ENCODE peak calls at places on chromosome 19, in five cellular contexts. One of them, this sample, is unnamed.

GRCh38 chr19:55486971-55487883 is 1.0 kb upstream of the SSC5D start:
- DNase-seq in fibroblast of lung: peak
- DNase-seq in WTC11: no peak
- DNase-seq in upper lobe of right lung: no peak
- DNase-seq in tibial nerve: peak
- DNase-seq in this sample: no peak

GRCh38 chr19:34995551-34995950 is 4.6 kb upstream of the GRAMD1A start:
- DNase-seq in fibroblast of lung: no peak
- DNase-seq in WTC11: no peak
- DNase-seq in upper lobe of right lung: no peak
- DNase-seq in tibial nerve: no peak
- DNase-seq in this sample: peak

GRCh38 chr19:10920781-10921180 is 7.7 kb downstream of the YIPF2 start:
- DNase-seq in fibroblast of lung: no peak
- DNase-seq in WTC11: no peak
- DNase-seq in upper lobe of right lung: no peak
- DNase-seq in tibial nerve: no peak
- DNase-seq in this sample: no peak

GRCh38 chr19:7605490-7606222 is 10.0 kb downstream of the CAMSAP3 start:
- DNase-seq in fibroblast of lung: no peak
- DNase-seq in WTC11: peak
- DNase-seq in upper lobe of right lung: no peak
- DNase-seq in tibial nerve: no peak
- DNase-seq in this sample: peak

GRCh38 chr19:30666301-30666803 is 294.2 kb downstream of the ZNF536 start:
- DNase-seq in fibroblast of lung: peak
- DNase-seq in WTC11: peak
- DNase-seq in upper lobe of right lung: no peak
- DNase-seq in tibial nerve: no peak
- DNase-seq in this sample: peak

GRCh38 chr19:40714519-40715299 is 2.0 kb downstream of the COQ8B start:
- DNase-seq in fibroblast of lung: peak
- DNase-seq in WTC11: peak
- DNase-seq in upper lobe of right lung: peak
- DNase-seq in tibial nerve: peak
- DNase-seq in this sample: peak

GRCh38 chr19:405138-405965 is 3.6 kb downstream of the C2CD4C start:
- DNase-seq in fibroblast of lung: no peak
- DNase-seq in WTC11: no peak
- DNase-seq in upper lobe of right lung: peak
- DNase-seq in tibial nerve: no peak
- DNase-seq in this sample: no peak

GRCh38 chr19:11420429-11420893 is 1.3 kb upstream of the RGL3 start:
- DNase-seq in fibroblast of lung: peak
- DNase-seq in WTC11: peak
- DNase-seq in upper lobe of right lung: no peak
- DNase-seq in tibial nerve: no peak
- DNase-seq in this sample: peak

GRCh38 chr19:30479231-30479630 is 107.0 kb downstream of the ZNF536 start:
- DNase-seq in fibroblast of lung: peak
- DNase-seq in WTC11: no peak
- DNase-seq in upper lobe of right lung: no peak
- DNase-seq in tibial nerve: no peak
- DNase-seq in this sample: no peak

GRCh38 chr19:11538232-11539036 is at the start of gene CNN1:
- DNase-seq in fibroblast of lung: peak
- DNase-seq in WTC11: peak
- DNase-seq in upper lobe of right lung: no peak
- DNase-seq in tibial nerve: no peak
- DNase-seq in this sample: no peak

GRCh38 chr19:44113784-44114390 is 688 bp downstream of the ZNF225 start:
- DNase-seq in fibroblast of lung: no peak
- DNase-seq in WTC11: no peak
- DNase-seq in upper lobe of right lung: no peak
- DNase-seq in tibial nerve: no peak
- DNase-seq in this sample: peak

GRCh38 chr19:6580313-6580712 is 10.6 kb downstream of the CD70 start:
- DNase-seq in fibroblast of lung: peak
- DNase-seq in WTC11: no peak
- DNase-seq in upper lobe of right lung: no peak
- DNase-seq in tibial nerve: no peak
- DNase-seq in this sample: peak

GRCh38 chr19:29422686-29423085 is 103.1 kb upstream of the VSTM2B start:
- DNase-seq in fibroblast of lung: no peak
- DNase-seq in WTC11: no peak
- DNase-seq in upper lobe of right lung: no peak
- DNase-seq in tibial nerve: no peak
- DNase-seq in this sample: no peak

GRCh38 chr19:7408251-7408650 is 59.5 kb downstream of the ARHGEF18 start:
- DNase-seq in fibroblast of lung: no peak
- DNase-seq in WTC11: no peak
- DNase-seq in upper lobe of right lung: no peak
- DNase-seq in tibial nerve: no peak
- DNase-seq in this sample: no peak

GRCh38 chr19:56838930-56839664 is 1.4 kb downstream of the PEG3 start:
- DNase-seq in fibroblast of lung: peak
- DNase-seq in WTC11: no peak
- DNase-seq in upper lobe of right lung: peak
- DNase-seq in tibial nerve: peak
- DNase-seq in this sample: no peak

GRCh38 chr19:48303866-48304265 is 21.5 kb upstream of the EMP3 start:
- DNase-seq in fibroblast of lung: no peak
- DNase-seq in WTC11: no peak
- DNase-seq in upper lobe of right lung: no peak
- DNase-seq in tibial nerve: no peak
- DNase-seq in this sample: no peak

GRCh38 chr19:48310227-48310626 is 15.1 kb upstream of the EMP3 start:
- DNase-seq in fibroblast of lung: peak
- DNase-seq in WTC11: no peak
- DNase-seq in upper lobe of right lung: no peak
- DNase-seq in tibial nerve: no peak
- DNase-seq in this sample: no peak

GRCh38 chr19:48303367-48303766 is 22.0 kb upstream of the EMP3 start:
- DNase-seq in fibroblast of lung: no peak
- DNase-seq in WTC11: no peak
- DNase-seq in upper lobe of right lung: no peak
- DNase-seq in tibial nerve: no peak
- DNase-seq in this sample: no peak

GRCh38 chr19:48311384-48311783 is 14.0 kb upstream of the EMP3 start:
- DNase-seq in fibroblast of lung: no peak
- DNase-seq in WTC11: no peak
- DNase-seq in upper lobe of right lung: no peak
- DNase-seq in tibial nerve: no peak
- DNase-seq in this sample: no peak

DNA sequence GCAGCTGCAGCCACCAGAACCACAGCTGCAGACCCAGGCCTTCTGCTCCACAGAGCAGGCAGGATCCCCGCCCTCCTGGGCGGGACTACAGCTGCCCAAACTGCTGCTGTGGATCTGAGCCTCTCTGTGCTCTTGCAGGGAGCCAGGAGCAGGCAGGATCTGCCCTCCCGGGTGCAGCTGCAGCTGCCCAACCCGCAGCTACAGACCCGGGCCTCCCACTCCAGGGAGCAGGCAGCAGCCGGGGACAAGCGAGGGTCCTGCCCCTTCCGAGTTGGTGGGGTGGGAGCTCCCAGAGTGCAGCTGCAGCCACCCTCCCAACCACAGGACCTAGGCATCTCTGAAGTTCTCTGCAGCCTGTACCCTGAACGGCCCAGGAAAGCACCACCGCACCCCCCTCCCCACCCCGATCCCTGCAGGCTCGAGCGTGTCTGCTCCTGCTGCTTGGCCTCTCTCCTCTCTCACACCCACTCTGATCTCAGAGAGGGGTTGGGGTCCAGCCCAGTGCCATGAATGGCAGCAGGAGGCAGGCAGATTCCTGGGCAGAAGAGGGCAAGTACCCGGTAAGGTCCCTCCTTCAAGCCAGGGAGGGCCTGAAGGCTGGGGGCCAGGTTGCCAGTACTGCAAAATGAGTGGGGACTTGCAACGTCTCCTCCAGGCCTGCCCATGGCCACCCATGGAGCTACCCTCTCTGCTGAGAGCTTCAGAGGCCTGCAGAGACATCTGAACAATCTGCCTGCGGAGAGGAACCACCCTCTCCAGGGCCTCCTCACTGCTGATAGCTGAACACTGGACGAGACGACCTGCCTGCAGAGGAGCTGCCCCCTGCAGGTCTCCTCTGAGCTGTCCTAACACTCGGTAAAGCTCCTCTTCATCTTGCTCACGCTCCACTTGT is 16.4 kb upstream of the EMP3 start:
- DNase-seq in fibroblast of lung: no peak
- DNase-seq in WTC11: peak
- DNase-seq in upper lobe of right lung: no peak
- DNase-seq in tibial nerve: no peak
- DNase-seq in this sample: no peak
- TF ChIP-seq CTCF in fibroblast of lung: no peak
- TF ChIP-seq CTCF in WTC11: no peak
- TF ChIP-seq CTCF in upper lobe of right lung: no peak
- TF ChIP-seq CTCF in tibial nerve: no peak
- TF ChIP-seq CTCF in this sample: peak

GRCh38 chr19:16381756-16382401 is 57.3 kb downstream of the KLF2 start:
- DNase-seq in fibroblast of lung: peak
- DNase-seq in WTC11: no peak
- DNase-seq in upper lobe of right lung: peak
- DNase-seq in tibial nerve: peak
- DNase-seq in this sample: no peak
- TF ChIP-seq CTCF in fibroblast of lung: no peak
- TF ChIP-seq CTCF in WTC11: no peak
- TF ChIP-seq CTCF in upper lobe of right lung: no peak
- TF ChIP-seq CTCF in tibial nerve: peak
- TF ChIP-seq CTCF in this sample: no peak

GRCh38 chr19:15251749-15252397 is 19.6 kb upstream of the EPHX3 start:
- DNase-seq in fibroblast of lung: peak
- DNase-seq in WTC11: peak
- DNase-seq in upper lobe of right lung: no peak
- DNase-seq in tibial nerve: peak
- DNase-seq in this sample: peak
- TF ChIP-seq CTCF in fibroblast of lung: peak
- TF ChIP-seq CTCF in WTC11: no peak
- TF ChIP-seq CTCF in upper lobe of right lung: peak
- TF ChIP-seq CTCF in tibial nerve: peak
- TF ChIP-seq CTCF in this sample: no peak

DNA sequence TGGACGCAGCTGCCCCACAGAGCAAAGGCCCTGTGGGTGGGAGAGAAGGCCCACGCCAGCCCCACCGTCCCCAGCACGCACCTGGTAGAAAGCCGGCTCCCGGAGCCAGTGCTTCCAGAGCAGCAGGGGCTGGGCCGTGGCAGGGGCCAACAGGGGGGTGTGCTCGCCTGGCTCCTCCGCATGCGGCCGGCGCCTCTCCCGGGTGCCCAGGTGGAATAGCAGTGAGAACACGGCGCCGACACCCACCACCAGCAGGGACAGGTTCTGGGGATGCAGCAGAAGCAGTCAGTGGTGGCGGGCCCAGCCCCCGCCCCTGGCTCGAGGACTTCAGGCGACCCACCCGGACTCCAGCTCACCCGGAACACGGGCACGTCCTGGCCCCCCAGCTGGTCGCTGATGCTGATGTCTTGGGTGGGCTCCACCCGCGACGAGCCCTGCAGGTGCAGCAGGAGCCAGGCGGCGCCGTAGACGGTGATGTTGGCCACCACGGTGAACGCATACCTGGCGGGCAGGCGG is 8.9 kb downstream of the TEKTIP1 start:
- DNase-seq in fibroblast of lung: no peak
- DNase-seq in WTC11: no peak
- DNase-seq in upper lobe of right lung: no peak
- DNase-seq in tibial nerve: no peak
- DNase-seq in this sample: no peak
- TF ChIP-seq CTCF in fibroblast of lung: no peak
- TF ChIP-seq CTCF in WTC11: no peak
- TF ChIP-seq CTCF in upper lobe of right lung: no peak
- TF ChIP-seq CTCF in tibial nerve: no peak
- TF ChIP-seq CTCF in this sample: no peak

GRCh38 chr19:2602391-2603181 is 99.9 kb downstream of the GNG7 start:
- DNase-seq in fibroblast of lung: peak
- DNase-seq in WTC11: peak
- DNase-seq in upper lobe of right lung: peak
- DNase-seq in tibial nerve: peak
- DNase-seq in this sample: peak
- TF ChIP-seq CTCF in fibroblast of lung: no peak
- TF ChIP-seq CTCF in WTC11: no peak
- TF ChIP-seq CTCF in upper lobe of right lung: no peak
- TF ChIP-seq CTCF in tibial nerve: no peak
- TF ChIP-seq CTCF in this sample: no peak

DNA sequence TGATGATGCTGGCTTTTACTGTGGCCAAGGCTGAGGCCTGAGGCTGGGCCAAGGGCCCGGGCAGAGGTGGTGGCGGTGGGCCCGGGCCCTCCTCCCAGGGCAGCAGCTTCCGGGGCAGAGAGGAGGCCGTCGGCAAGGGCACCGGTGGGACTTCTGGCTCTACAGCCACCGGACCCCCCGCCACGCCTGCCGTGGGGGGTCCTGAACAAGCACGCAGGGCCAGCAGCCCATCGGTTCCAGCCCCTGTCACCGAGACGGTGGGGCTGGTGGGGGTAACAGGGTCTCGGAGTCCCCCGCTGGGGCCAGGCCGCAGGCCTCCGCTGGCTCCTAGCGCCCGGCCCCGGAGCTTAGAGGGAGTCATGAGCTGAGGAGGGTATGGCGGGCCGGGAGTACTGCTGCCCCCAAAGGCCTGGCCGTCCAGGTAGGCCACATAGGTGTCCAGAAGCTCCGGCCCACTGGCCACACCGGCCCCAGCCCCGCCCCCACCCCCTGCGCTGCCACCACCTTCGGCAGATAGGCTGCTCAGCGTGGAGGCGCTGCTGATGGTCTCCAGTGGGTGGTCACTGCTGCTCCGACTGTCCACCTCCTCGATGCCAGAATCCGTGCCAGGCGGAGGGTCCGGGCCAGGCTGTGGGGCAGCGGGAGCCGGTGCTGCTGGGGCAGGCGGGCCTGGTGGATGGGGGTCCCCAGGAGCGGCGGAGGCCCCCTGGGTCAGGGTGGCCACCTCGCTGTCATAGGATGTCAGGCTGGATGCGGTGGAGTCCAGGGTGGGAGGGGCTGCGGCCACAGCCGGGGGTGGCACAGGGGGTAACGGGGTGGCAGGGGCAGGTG is 17.3 kb downstream of the C19orf81 start:
- DNase-seq in fibroblast of lung: no peak
- DNase-seq in WTC11: no peak
- DNase-seq in upper lobe of right lung: no peak
- DNase-seq in tibial nerve: no peak
- DNase-seq in this sample: no peak
- TF ChIP-seq CTCF in fibroblast of lung: no peak
- TF ChIP-seq CTCF in WTC11: no peak
- TF ChIP-seq CTCF in upper lobe of right lung: no peak
- TF ChIP-seq CTCF in tibial nerve: no peak
- TF ChIP-seq CTCF in this sample: no peak